ENCODE peak calls at places on chromosomes 13 and 19, in ten cellular contexts. N is prostate gland, L is upper lobe of left lung, V is breast epithelium, R is Peyer's patch, Q is IMR-90, A is ovary, I is spleen, M is transverse colon, H is tibial nerve. Z is an unnamed sample.

GRCh38 chr13:44870456-44870929 is 118.8 kb downstream of the NUFIP1 start:
- DNase-seq in N (peak; percentile 96), M (peak; percentile 68), Q (no peak), L (peak; percentile 32), V (peak; percentile 92), I (no peak), A (no peak), H (peak; percentile 26), R (peak; percentile 73), Z (peak; percentile 98)

GRCh38 chr19:23255700-23256099 is 5.5 kb upstream of the ZNF724 start:
- DNase-seq in V (no peak), N (no peak), Q (no peak), I (no peak), A (no peak), L (no peak), R (no peak), M (no peak), H (no peak), Z (no peak)

GRCh38 chr19:41352609-41353465 is 885 bp downstream of the TGFB1 start:
- DNase-seq in L (peak; percentile 95), H (peak; percentile 44), A (peak; percentile 66), R (peak; percentile 93), M (peak; percentile 78), N (peak; percentile 38), Q (peak; percentile 44), I (peak; percentile 97), V (peak; percentile 46), Z (no peak)

GRCh38 chr13:23467048-23467931 is 33.8 kb upstream of the SACS start:
- DNase-seq in Q (peak; percentile 43), A (peak; percentile 26), V (no peak), R (no peak), M (no peak), N (no peak), I (peak; percentile 79), L (no peak), H (no peak), Z (no peak)

GRCh38 chr13:76882431-76882830 is 3.8 kb downstream of the KCTD12 start:
- DNase-seq in N (no peak), H (no peak), L (no peak), A (no peak), V (no peak), M (peak; percentile 11), Q (no peak), I (no peak), R (peak; percentile 49), Z (peak; percentile 52)

GRCh38 chr19:14107581-14108461 is 9.7 kb downstream of the PRKACA start:
- DNase-seq in Q (no peak), L (no peak), N (no peak), H (no peak), R (no peak), V (no peak), A (peak; percentile 43), I (no peak), M (no peak), Z (peak; percentile 81)

GRCh38 chr13:30364876-30365275 is 57.4 kb upstream of the UBE2L5 start:
- DNase-seq in M (no peak), H (no peak), V (no peak), I (no peak), L (no peak), A (no peak), R (no peak), Q (peak; percentile 48), N (no peak), Z (no peak)

GRCh38 chr19:29843180-29844051 is 31.6 kb downstream of the CCNE1 start:
- DNase-seq in Q (no peak), R (peak; percentile 48), H (no peak), I (peak; percentile 88), V (no peak), L (peak; percentile 84), M (peak; percentile 25), N (no peak), A (peak; percentile 58), Z (no peak)

GRCh38 chr19:29278716-29279115 is 65.8 kb upstream of the UQCRFS1 start:
- DNase-seq in V (no peak), H (no peak), N (no peak), M (no peak), L (no peak), I (no peak), R (no peak), A (no peak), Q (no peak), Z (no peak)

GRCh38 chr19:45306040-45306439 is 16.6 kb downstream of the CKM start:
- DNase-seq in M (no peak), Q (no peak), I (no peak), H (no peak), A (no peak), V (no peak), N (no peak), L (no peak), R (no peak), Z (no peak)

GRCh38 chr19:16373079-16373478 is 48.5 kb downstream of the KLF2 start:
- DNase-seq in A (no peak), H (no peak), I (peak; percentile 79), V (no peak), L (no peak), M (no peak), Q (no peak), N (no peak), R (no peak), Z (no peak)

GRCh38 chr13:60311527-60311926 is 85.5 kb upstream of the TDRD3 start:
- DNase-seq in N (no peak), M (no peak), A (no peak), H (no peak), Q (no peak), I (no peak), R (no peak), V (no peak), L (no peak), Z (no peak)

DNA sequence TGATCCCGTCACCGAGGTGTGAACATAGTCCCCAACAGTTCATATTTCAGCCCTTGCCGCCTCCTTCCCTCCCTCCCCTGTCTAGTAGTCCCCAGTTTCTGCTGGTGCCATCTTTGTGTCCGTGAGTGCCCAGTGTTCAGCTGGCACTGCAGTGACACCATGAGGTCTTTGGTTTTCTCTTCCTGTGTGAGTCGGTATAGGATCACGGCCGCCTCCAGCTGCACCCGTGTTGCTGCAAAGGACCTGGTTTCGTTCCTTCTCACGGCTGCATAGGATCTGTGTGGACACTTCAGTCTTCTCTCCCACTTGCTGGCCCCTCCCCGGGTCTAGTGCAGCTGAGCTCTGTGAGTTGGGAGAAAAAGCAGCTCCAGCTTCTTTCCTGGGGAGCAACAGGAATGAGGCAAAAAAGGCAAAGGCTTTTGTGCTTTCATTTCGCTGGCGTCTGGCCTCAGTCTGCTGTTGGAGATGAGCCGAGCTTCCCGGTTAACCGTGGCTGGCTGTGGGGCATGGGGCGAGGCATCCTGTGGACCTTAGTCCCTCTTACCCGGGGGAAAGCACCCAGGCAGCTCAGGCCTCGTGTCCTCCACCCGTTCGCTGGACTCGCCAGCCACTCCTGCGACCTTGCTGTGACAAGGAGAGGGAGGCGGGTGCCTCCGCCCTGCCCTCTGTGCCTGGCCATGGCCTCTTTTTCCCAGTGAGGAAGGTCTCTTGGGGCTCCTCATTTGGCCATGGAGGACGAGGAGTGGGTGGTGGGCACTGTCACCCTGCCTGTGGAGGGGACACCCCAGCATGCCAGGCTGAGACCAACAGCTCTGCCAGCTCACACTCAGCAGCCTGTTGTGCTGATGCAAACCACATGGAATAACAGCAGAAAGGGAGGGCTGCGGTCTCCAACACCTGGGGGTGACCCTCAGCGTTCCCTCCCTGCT is 196.5 kb downstream of the TEX29 start:
- DNase-seq in N (no peak), M (no peak), V (no peak), H (no peak), A (no peak), I (peak; percentile 59), L (peak; percentile 63), Q (no peak), R (peak; percentile 28), Z (no peak)
- TF ChIP-seq CTCF in N (no peak), M (no peak), V (no peak), H (no peak), A (no peak), I (no peak), L (no peak), Q (no peak), R (no peak), Z (no peak)

GRCh38 chr19:4378886-4379285 is 21.5 kb downstream of the SH3GL1 start:
- DNase-seq in N (no peak), L (no peak), Q (no peak), H (no peak), A (no peak), I (no peak), M (no peak), V (no peak), R (no peak), Z (no peak)
- TF ChIP-seq POLR2A in N (no peak), L (no peak), Q (no peak), H (no peak), A (no peak), I (no peak), M (no peak), V (no peak), R (no peak), Z (no peak)

GRCh38 chr19:1000591-1001537 is 645 bp downstream of the GRIN3B start:
- DNase-seq in M (no peak), R (no peak), H (no peak), I (no peak), Q (no peak), A (no peak), N (no peak), L (peak; percentile 86), V (no peak), Z (no peak)

GRCh38 chr19:999379-999719 is 870 bp upstream of the GRIN3B start:
- DNase-seq in Q (no peak), N (no peak), V (no peak), A (no peak), M (no peak), I (no peak), L (no peak), R (no peak), H (no peak), Z (no peak)

GRCh38 chr19:1001538-1002166 is 1.4 kb downstream of the GRIN3B start:
- DNase-seq in V (no peak), I (peak; percentile 92), M (peak; percentile 65), H (no peak), L (peak; percentile 95), R (peak; percentile 76), Q (no peak), A (peak; percentile 48), N (no peak), Z (no peak)

GRCh38 chr19:998064-998463 is 2.2 kb upstream of the GRIN3B start:
- DNase-seq in I (no peak), N (no peak), V (no peak), L (no peak), H (no peak), Q (no peak), A (no peak), R (no peak), M (no peak), Z (no peak)

GRCh38 chr19:1000095-1000494 is at the start of gene GRIN3B:
- DNase-seq in H (no peak), L (peak; percentile 88), I (peak; percentile 91), R (peak; percentile 78), M (peak; percentile 73), A (peak; percentile 49), N (peak; percentile 38), Q (peak; percentile 40), V (no peak), Z (no peak)
- TF ChIP-seq CTCF in H (peak; percentile 23), L (peak; percentile 50), I (peak; percentile 51), R (peak; percentile 36), M (peak; percentile 49), A (peak; percentile 35), N (peak; percentile 49), Q (peak; percentile 58), V (peak; percentile 18), Z (peak; percentile 47)

GRCh38 chr19:38701455-38702063 is 42.7 kb downstream of the CAPN12 start:
- DNase-seq in A (no peak), I (no peak), M (peak; percentile 61), H (no peak), N (no peak), V (no peak), R (peak; percentile 90), L (no peak), Q (peak; percentile 21), Z (no peak)
- TF ChIP-seq POLR2A in A (no peak), I (no peak), M (no peak), H (no peak), N (no peak), V (no peak), R (peak; percentile 74), L (no peak), Q (no peak), Z (no peak)

Z was measured in gastrocnemius medialis.